ENCODE peak calls at places on chromosomes 6 and 20, in ten cellular contexts. One of them, this sample, is unnamed.

GRCh38 chr6:134822920-134823430 is 126.9 kb downstream of the ALDH8A1 start:
- DNase-seq in NCI-H1694: peak
- DNase-seq in HCT116: peak
- DNase-seq in NCI-H2107: peak
- DNase-seq in CD4-positive, alpha-beta T cell: no peak
- DNase-seq in testis: peak
- DNase-seq in WERI-Rb-1: peak
- DNase-seq in H54: peak
- DNase-seq in AG09319: peak
- DNase-seq in stimulated activated CD4-positive, alpha-beta T cell treated with anti-CD3 and anti-CD28 coated beads, TNF-alpha, amount 100 ng/mL, for 24 hours: peak
- DNase-seq in this sample: no peak

GRCh38 chr6:3957321-3957720 is 108.1 kb downstream of the FAM50B start:
- DNase-seq in NCI-H1694: no peak
- DNase-seq in HCT116: no peak
- DNase-seq in NCI-H2107: no peak
- DNase-seq in CD4-positive, alpha-beta T cell: no peak
- DNase-seq in testis: no peak
- DNase-seq in WERI-Rb-1: no peak
- DNase-seq in H54: no peak
- DNase-seq in AG09319: no peak
- DNase-seq in stimulated activated CD4-positive, alpha-beta T cell treated with anti-CD3 and anti-CD28 coated beads, TNF-alpha, amount 100 ng/mL, for 24 hours: no peak
- DNase-seq in this sample: no peak

GRCh38 chr6:8627085-8627861 is 191.9 kb upstream of the SLC35B3 start:
- DNase-seq in NCI-H1694: no peak
- DNase-seq in HCT116: peak
- DNase-seq in NCI-H2107: no peak
- DNase-seq in CD4-positive, alpha-beta T cell: no peak
- DNase-seq in testis: no peak
- DNase-seq in WERI-Rb-1: no peak
- DNase-seq in H54: peak
- DNase-seq in AG09319: no peak
- DNase-seq in stimulated activated CD4-positive, alpha-beta T cell treated with anti-CD3 and anti-CD28 coated beads, TNF-alpha, amount 100 ng/mL, for 24 hours: no peak
- DNase-seq in this sample: no peak

GRCh38 chr6:170132561-170132991 is 158.3 kb downstream of the DLL1 start:
- DNase-seq in NCI-H1694: no peak
- DNase-seq in HCT116: no peak
- DNase-seq in NCI-H2107: no peak
- DNase-seq in CD4-positive, alpha-beta T cell: no peak
- DNase-seq in testis: peak
- DNase-seq in WERI-Rb-1: no peak
- DNase-seq in H54: no peak
- DNase-seq in AG09319: no peak
- DNase-seq in stimulated activated CD4-positive, alpha-beta T cell treated with anti-CD3 and anti-CD28 coated beads, TNF-alpha, amount 100 ng/mL, for 24 hours: no peak
- DNase-seq in this sample: no peak

GRCh38 chr6:131951576-131952230 is 531 bp upstream of the CCN2 start:
- DNase-seq in NCI-H1694: no peak
- DNase-seq in HCT116: no peak
- DNase-seq in NCI-H2107: no peak
- DNase-seq in CD4-positive, alpha-beta T cell: no peak
- DNase-seq in testis: no peak
- DNase-seq in WERI-Rb-1: no peak
- DNase-seq in H54: no peak
- DNase-seq in AG09319: no peak
- DNase-seq in stimulated activated CD4-positive, alpha-beta T cell treated with anti-CD3 and anti-CD28 coated beads, TNF-alpha, amount 100 ng/mL, for 24 hours: no peak
- DNase-seq in this sample: no peak

GRCh38 chr6:79377047-79377446 is 142.6 kb upstream of the HMGN3 start:
- DNase-seq in NCI-H1694: no peak
- DNase-seq in HCT116: no peak
- DNase-seq in NCI-H2107: no peak
- DNase-seq in CD4-positive, alpha-beta T cell: no peak
- DNase-seq in testis: no peak
- DNase-seq in WERI-Rb-1: no peak
- DNase-seq in H54: no peak
- DNase-seq in AG09319: no peak
- DNase-seq in stimulated activated CD4-positive, alpha-beta T cell treated with anti-CD3 and anti-CD28 coated beads, TNF-alpha, amount 100 ng/mL, for 24 hours: no peak
- DNase-seq in this sample: no peak

GRCh38 chr20:17520583-17520982 is 10.6 kb downstream of the BFSP1 start:
- DNase-seq in NCI-H1694: no peak
- DNase-seq in HCT116: no peak
- DNase-seq in NCI-H2107: no peak
- DNase-seq in CD4-positive, alpha-beta T cell: no peak
- DNase-seq in testis: no peak
- DNase-seq in WERI-Rb-1: no peak
- DNase-seq in H54: no peak
- DNase-seq in AG09319: no peak
- DNase-seq in stimulated activated CD4-positive, alpha-beta T cell treated with anti-CD3 and anti-CD28 coated beads, TNF-alpha, amount 100 ng/mL, for 24 hours: no peak
- DNase-seq in this sample: no peak

GRCh38 chr6:152026291-152026690 is 218.8 kb downstream of the ESR1 start:
- DNase-seq in NCI-H1694: no peak
- DNase-seq in HCT116: no peak
- DNase-seq in NCI-H2107: no peak
- DNase-seq in CD4-positive, alpha-beta T cell: no peak
- DNase-seq in testis: no peak
- DNase-seq in WERI-Rb-1: no peak
- DNase-seq in H54: no peak
- DNase-seq in AG09319: no peak
- DNase-seq in stimulated activated CD4-positive, alpha-beta T cell treated with anti-CD3 and anti-CD28 coated beads, TNF-alpha, amount 100 ng/mL, for 24 hours: no peak
- DNase-seq in this sample: no peak